ENCODE peak calls at places on chromosomes 16 and 17, in five cellular contexts. Z, L, F, G and O are unnamed samples. For H3K4me1, the result is how much of the 10 kb centered on the place peaks cover.

GRCh38 chr16:56895813-56896212 is 30.8 kb downstream of the SLC12A3 start:
- DNase-seq in G (no peak), L (no peak), Z (no peak), F (no peak), O (no peak)

GRCh38 chr17:77475012-77475976 is 334.5 kb downstream of the SEC14L1 start:
- DNase-seq in L (no peak), Z (no peak), G (no peak), F (no peak), O (no peak)

GRCh38 chr16:1428511-1428910 is 2.4 kb upstream of the PERCC1 start:
- DNase-seq in Z (no peak), G (no peak), L (no peak), F (peak), O (peak)

GRCh38 chr17:74840989-74841666 is 18.6 kb downstream of the GRIN2C start:
- DNase-seq in G (no peak), Z (peak), F (peak), L (no peak), O (peak)

GRCh38 chr17:40366861-40367518 is 2.5 kb upstream of the GJD3 start:
- DNase-seq in Z (no peak), G (no peak), L (no peak), F (peak), O (no peak)

GRCh38 chr17:80779961-80780380 is 211.7 kb upstream of the CHMP6 start:
- DNase-seq in L (no peak), G (no peak), Z (no peak), F (no peak), O (no peak)

GRCh38 chr16:71846443-71846842 is 667 bp downstream of the ATXN1L start:
- DNase-seq in Z (no peak), L (no peak), G (no peak), F (no peak), O (peak)

GRCh38 chr17:49278076-49278475 is 47.5 kb upstream of the PHOSPHO1 start:
- DNase-seq in G (no peak), Z (no peak), L (no peak), F (no peak), O (no peak)

GRCh38 chr16:19265531-19265930 is 20.0 kb upstream of the CLEC19A start:
- DNase-seq in G (no peak), L (no peak), F (no peak), Z (no peak), O (no peak)

DNA sequence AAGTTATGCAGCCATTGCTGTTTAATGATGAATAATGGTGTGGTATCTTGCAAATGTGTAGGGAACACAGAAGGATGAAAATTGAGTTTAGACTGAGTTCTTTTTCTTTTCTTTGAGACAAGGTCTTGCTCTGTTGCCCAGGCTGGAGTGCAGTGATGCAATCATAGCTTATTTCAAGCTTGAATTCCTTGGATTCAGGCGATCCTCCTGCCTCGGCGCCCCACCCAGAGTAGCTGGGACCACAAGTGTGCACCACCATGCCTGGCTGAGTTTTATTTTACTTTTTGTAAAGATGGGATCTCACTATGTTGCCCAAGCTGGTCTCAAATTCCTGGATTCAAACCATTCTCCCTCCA is 74.6 kb upstream of the TBC1D3K start:
- DNase-seq in G (no peak), Z (no peak), F (no peak), L (no peak), O (no peak)
- TF ChIP-seq EZH2 in G (no peak), Z (no peak), F (no peak), L (no peak), O (no peak)

GRCh38 chr16:85577899-85578598 is 35.1 kb upstream of the GSE1 start:
- DNase-seq in L (no peak), Z (no peak), F (no peak), G (no peak), O (no peak)

GRCh38 chr16:85580684-85581083 is 32.4 kb upstream of the GSE1 start:
- DNase-seq in Z (no peak), F (no peak), G (no peak), L (no peak), O (no peak)

GRCh38 chr16:85578599-85578948 is 34.5 kb upstream of the GSE1 start:
- DNase-seq in F (no peak), Z (no peak), L (no peak), G (no peak), O (peak)

GRCh38 chr16:85579199-85579598 is 33.9 kb upstream of the GSE1 start:
- DNase-seq in G (no peak), Z (no peak), L (no peak), F (no peak), O (peak)

DNA sequence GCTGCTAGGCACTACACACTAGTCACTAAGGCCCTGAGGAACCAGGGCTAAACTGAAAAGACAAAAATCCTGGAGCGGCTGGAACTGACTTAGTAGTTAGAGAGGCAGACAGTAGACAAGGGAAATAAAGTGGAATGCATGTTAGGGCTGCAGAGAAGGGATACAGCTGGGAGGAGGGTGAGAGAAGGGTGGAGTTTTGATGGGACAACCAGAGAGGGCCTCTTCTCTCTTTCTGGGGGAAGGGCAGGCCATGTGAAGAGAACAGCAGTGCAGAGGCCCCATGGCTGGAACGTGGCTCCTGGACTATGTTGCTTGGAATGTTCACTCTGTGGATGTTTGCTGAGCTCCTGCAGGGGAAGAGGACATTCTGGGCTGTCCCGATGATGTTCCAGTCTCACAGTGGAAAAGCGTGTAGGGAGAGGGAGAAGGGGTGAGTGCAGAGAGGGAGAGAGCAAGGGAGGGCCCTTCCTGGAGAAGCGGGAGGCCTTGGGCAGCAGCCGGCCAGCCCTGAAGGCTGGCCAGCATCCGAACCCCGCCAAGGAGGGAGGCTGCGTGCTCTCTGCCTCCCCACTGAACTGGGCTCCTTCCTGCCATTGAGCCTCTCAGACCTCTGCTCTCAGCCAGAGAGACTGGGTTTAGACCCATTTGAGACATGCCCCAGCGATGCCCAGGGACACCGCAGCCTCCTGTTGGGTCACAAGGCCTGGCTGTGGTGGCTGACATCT is 33.1 kb upstream of the GSE1 start:
- DNase-seq in G (no peak), L (no peak), Z (no peak), F (no peak), O (no peak)
- TF ChIP-seq REST in G (no peak), L (no peak), Z (no peak), F (no peak), O (no peak)

DNA sequence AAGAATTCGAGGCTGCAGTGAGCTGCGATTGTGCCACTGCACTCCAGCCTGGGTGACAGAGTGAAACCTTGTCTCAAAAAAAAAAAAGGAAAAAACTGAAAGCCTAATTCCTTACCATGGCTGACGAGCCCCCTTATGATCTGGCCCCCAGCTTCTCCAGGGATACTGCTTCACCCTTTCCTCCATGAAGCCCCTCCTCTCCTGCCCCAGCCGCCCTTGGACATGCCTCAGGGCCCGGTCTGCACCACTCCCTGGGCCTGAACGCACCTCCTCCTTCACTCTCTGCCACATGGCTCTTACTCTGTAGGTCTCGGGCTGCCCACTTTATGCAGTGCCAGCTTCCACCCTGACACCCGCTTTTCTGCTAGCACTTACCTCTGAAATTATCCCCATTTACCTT is 65.3 kb downstream of the COG7 start:
- DNase-seq in G (no peak), F (no peak), L (no peak), Z (no peak), O (no peak)
- H3K4me1 ChIP-seq in G (under half), F (under half), L (under half), Z (under half), O (under half)

GRCh38 chr16:52545157-52545543 is 1.8 kb downstream of the TOX3 start:
- DNase-seq in Z (no peak), F (no peak), L (no peak), G (no peak), O (peak)
- TF ChIP-seq EZH2 in Z (no peak), F (no peak), L (no peak), G (no peak), O (no peak)

GRCh38 chr16:86834451-86835035 is 256.2 kb downstream of the FOXL1 start:
- DNase-seq in G (no peak), L (no peak), Z (no peak), F (no peak), O (peak)
- TF ChIP-seq REST in G (no peak), L (no peak), Z (no peak), F (no peak), O (no peak)